ENCODE peak calls at places on chromosomes 4 and X, in six cellular contexts. One of them, this sample, is unnamed.

GRCh38 chr4:8602686-8603430 is 10.3 kb downstream of the CPZ start:
- DNase-seq in psoas muscle: no peak
- DNase-seq in brain microvascular endothelial cell: no peak
- DNase-seq in GM12865: no peak
- DNase-seq in HCT116: no peak
- DNase-seq in astrocyte: no peak
- DNase-seq in this sample: no peak

GRCh38 chr4:56276547-56276946 is 110.7 kb downstream of the AASDH start:
- DNase-seq in psoas muscle: no peak
- DNase-seq in brain microvascular endothelial cell: peak
- DNase-seq in GM12865: no peak
- DNase-seq in HCT116: no peak
- DNase-seq in astrocyte: no peak
- DNase-seq in this sample: no peak

GRCh38 chr4:38842998-38843397 is 13.6 kb downstream of the TLR6 start:
- DNase-seq in psoas muscle: no peak
- DNase-seq in brain microvascular endothelial cell: no peak
- DNase-seq in GM12865: no peak
- DNase-seq in HCT116: no peak
- DNase-seq in astrocyte: no peak
- DNase-seq in this sample: no peak

GRCh38 chrX:154967603-154968002 is 54.9 kb downstream of the F8 start:
- DNase-seq in psoas muscle: no peak
- DNase-seq in brain microvascular endothelial cell: no peak
- DNase-seq in GM12865: no peak
- DNase-seq in HCT116: peak
- DNase-seq in astrocyte: no peak
- DNase-seq in this sample: no peak

GRCh38 chrX:21702725-21703228 is 44.6 kb upstream of the KLHL34 start:
- DNase-seq in psoas muscle: no peak
- DNase-seq in brain microvascular endothelial cell: no peak
- DNase-seq in GM12865: no peak
- DNase-seq in HCT116: no peak
- DNase-seq in astrocyte: no peak
- DNase-seq in this sample: no peak

GRCh38 chr4:59094505-59094904 is 1984.3 kb upstream of the IGFBP7 start:
- DNase-seq in psoas muscle: no peak
- DNase-seq in brain microvascular endothelial cell: no peak
- DNase-seq in GM12865: no peak
- DNase-seq in HCT116: no peak
- DNase-seq in astrocyte: no peak
- DNase-seq in this sample: no peak

GRCh38 chrX:110108381-110108796 is 105.5 kb downstream of the TMEM164 start:
- DNase-seq in psoas muscle: no peak
- DNase-seq in brain microvascular endothelial cell: peak
- DNase-seq in GM12865: no peak
- DNase-seq in HCT116: no peak
- DNase-seq in astrocyte: no peak
- DNase-seq in this sample: no peak

GRCh38 chrX:126697091-126697490 is 122.4 kb upstream of the PRR32 start:
- DNase-seq in psoas muscle: no peak
- DNase-seq in brain microvascular endothelial cell: no peak
- DNase-seq in GM12865: no peak
- DNase-seq in HCT116: no peak
- DNase-seq in astrocyte: no peak
- DNase-seq in this sample: no peak

GRCh38 chr4:147160908-147161513 is 215.3 kb upstream of the TTC29 start:
- DNase-seq in psoas muscle: no peak
- DNase-seq in brain microvascular endothelial cell: peak
- DNase-seq in GM12865: peak
- DNase-seq in HCT116: peak
- DNase-seq in astrocyte: peak
- DNase-seq in this sample: no peak

GRCh38 chr4:32135642-32136041 is 1415.5 kb downstream of the PCDH7 start:
- DNase-seq in psoas muscle: no peak
- DNase-seq in brain microvascular endothelial cell: no peak
- DNase-seq in GM12865: no peak
- DNase-seq in HCT116: no peak
- DNase-seq in astrocyte: peak
- DNase-seq in this sample: no peak

GRCh38 chrX:1658083-1658463 is 43.2 kb downstream of the ASMT start:
- DNase-seq in psoas muscle: no peak
- DNase-seq in brain microvascular endothelial cell: no peak
- DNase-seq in GM12865: peak
- DNase-seq in HCT116: no peak
- DNase-seq in astrocyte: no peak
- DNase-seq in this sample: no peak

GRCh38 chrX:151393514-151393913 is 3.5 kb upstream of the VMA21 start:
- DNase-seq in psoas muscle: no peak
- DNase-seq in brain microvascular endothelial cell: no peak
- DNase-seq in GM12865: peak
- DNase-seq in HCT116: no peak
- DNase-seq in astrocyte: no peak
- DNase-seq in this sample: no peak

GRCh38 chr4:2436301-2436700 is 17.5 kb downstream of the CFAP99 start:
- DNase-seq in psoas muscle: no peak
- DNase-seq in brain microvascular endothelial cell: no peak
- DNase-seq in GM12865: no peak
- DNase-seq in HCT116: no peak
- DNase-seq in astrocyte: no peak
- DNase-seq in this sample: no peak

GRCh38 chrX:31931225-31931624 is 859.4 kb upstream of the FTHL17 start:
- DNase-seq in psoas muscle: no peak
- DNase-seq in brain microvascular endothelial cell: peak
- DNase-seq in GM12865: no peak
- DNase-seq in HCT116: no peak
- DNase-seq in astrocyte: peak
- DNase-seq in this sample: peak

GRCh38 chrX:28552882-28553829 is 34.1 kb upstream of the IL1RAPL1 start:
- DNase-seq in psoas muscle: no peak
- DNase-seq in brain microvascular endothelial cell: no peak
- DNase-seq in GM12865: no peak
- DNase-seq in HCT116: no peak
- DNase-seq in astrocyte: no peak
- DNase-seq in this sample: no peak

GRCh38 chrX:69024931-69025330 is 140.3 kb downstream of the PJA1 start:
- DNase-seq in psoas muscle: peak
- DNase-seq in brain microvascular endothelial cell: peak
- DNase-seq in GM12865: no peak
- DNase-seq in HCT116: no peak
- DNase-seq in astrocyte: peak
- DNase-seq in this sample: no peak

GRCh38 chr4:163493643-163494359 is 689 bp upstream of the TMA16 start:
- DNase-seq in psoas muscle: peak
- DNase-seq in brain microvascular endothelial cell: no peak
- DNase-seq in GM12865: peak
- DNase-seq in HCT116: no peak
- DNase-seq in astrocyte: no peak
- DNase-seq in this sample: no peak

GRCh38 chr4:90904018-90904417 is 776.8 kb downstream of the CCSER1 start:
- DNase-seq in psoas muscle: no peak
- DNase-seq in brain microvascular endothelial cell: no peak
- DNase-seq in GM12865: no peak
- DNase-seq in HCT116: no peak
- DNase-seq in astrocyte: no peak
- DNase-seq in this sample: peak

GRCh38 chr4:88573995-88574394 is 18.3 kb upstream of the HERC3 start:
- DNase-seq in psoas muscle: no peak
- DNase-seq in brain microvascular endothelial cell: peak
- DNase-seq in GM12865: no peak
- DNase-seq in HCT116: peak
- DNase-seq in astrocyte: peak
- DNase-seq in this sample: no peak

GRCh38 chr4:172962564-172963353 is 205.9 kb upstream of the GALNT7 start:
- DNase-seq in psoas muscle: no peak
- DNase-seq in brain microvascular endothelial cell: no peak
- DNase-seq in GM12865: no peak
- DNase-seq in HCT116: no peak
- DNase-seq in astrocyte: peak
- DNase-seq in this sample: no peak

GRCh38 chr4:17758459-17758858 is 23.0 kb downstream of the FAM184B start:
- DNase-seq in psoas muscle: no peak
- DNase-seq in brain microvascular endothelial cell: no peak
- DNase-seq in GM12865: no peak
- DNase-seq in HCT116: no peak
- DNase-seq in astrocyte: no peak
- DNase-seq in this sample: no peak

GRCh38 chr4:95761441-95761840 is 78.5 kb upstream of the PDHA2 start:
- DNase-seq in psoas muscle: no peak
- DNase-seq in brain microvascular endothelial cell: peak
- DNase-seq in GM12865: no peak
- DNase-seq in HCT116: peak
- DNase-seq in astrocyte: peak
- DNase-seq in this sample: no peak

GRCh38 chr4:140236649-140237160 is 82.7 kb upstream of the MAML3 start:
- DNase-seq in psoas muscle: no peak
- DNase-seq in brain microvascular endothelial cell: no peak
- DNase-seq in GM12865: no peak
- DNase-seq in HCT116: no peak
- DNase-seq in astrocyte: no peak
- DNase-seq in this sample: no peak

GRCh38 chr4:6715704-6716017 is 313 bp upstream of the BLOC1S4 start:
- DNase-seq in psoas muscle: no peak
- DNase-seq in brain microvascular endothelial cell: no peak
- DNase-seq in GM12865: no peak
- DNase-seq in HCT116: no peak
- DNase-seq in astrocyte: no peak
- DNase-seq in this sample: no peak
- H3K4me3 ChIP-seq in psoas muscle: peak
- H3K4me3 ChIP-seq in brain microvascular endothelial cell: peak
- H3K4me3 ChIP-seq in GM12865: peak
- H3K4me3 ChIP-seq in HCT116: peak
- H3K4me3 ChIP-seq in astrocyte: peak
- H3K4me3 ChIP-seq in this sample: peak

GRCh38 chr4:170089743-170090666 is at the start of gene AADAT:
- DNase-seq in psoas muscle: peak
- DNase-seq in brain microvascular endothelial cell: peak
- DNase-seq in GM12865: peak
- DNase-seq in HCT116: peak
- DNase-seq in astrocyte: peak
- DNase-seq in this sample: no peak

GRCh38 chr4:170088686-170089085 is 1.1 kb downstream of the AADAT start:
- DNase-seq in psoas muscle: no peak
- DNase-seq in brain microvascular endothelial cell: no peak
- DNase-seq in GM12865: no peak
- DNase-seq in HCT116: no peak
- DNase-seq in astrocyte: no peak
- DNase-seq in this sample: no peak

GRCh38 chr4:170090667-170091052 is 904 bp upstream of the AADAT start:
- DNase-seq in psoas muscle: no peak
- DNase-seq in brain microvascular endothelial cell: no peak
- DNase-seq in GM12865: no peak
- DNase-seq in HCT116: no peak
- DNase-seq in astrocyte: peak
- DNase-seq in this sample: no peak

GRCh38 chr4:170091069-170091696 is 1.4 kb upstream of the AADAT start:
- DNase-seq in psoas muscle: no peak
- DNase-seq in brain microvascular endothelial cell: no peak
- DNase-seq in GM12865: no peak
- DNase-seq in HCT116: no peak
- DNase-seq in astrocyte: no peak
- DNase-seq in this sample: no peak

GRCh38 chr4:170089274-170089742 is 448 bp downstream of the AADAT start:
- DNase-seq in psoas muscle: no peak
- DNase-seq in brain microvascular endothelial cell: peak
- DNase-seq in GM12865: no peak
- DNase-seq in HCT116: no peak
- DNase-seq in astrocyte: peak
- DNase-seq in this sample: no peak
- TF ChIP-seq CTCF in psoas muscle: no peak
- TF ChIP-seq CTCF in brain microvascular endothelial cell: peak
- TF ChIP-seq CTCF in GM12865: no peak
- TF ChIP-seq CTCF in HCT116: no peak
- TF ChIP-seq CTCF in astrocyte: no peak
- TF ChIP-seq CTCF in this sample: no peak

GRCh38 chr4:155885666-155886065 is 17.8 kb upstream of the TDO2 start:
- DNase-seq in psoas muscle: no peak
- DNase-seq in brain microvascular endothelial cell: no peak
- DNase-seq in GM12865: no peak
- DNase-seq in HCT116: no peak
- DNase-seq in astrocyte: peak
- DNase-seq in this sample: no peak

GRCh38 chr4:155888171-155888570 is 15.3 kb upstream of the TDO2 start:
- DNase-seq in psoas muscle: no peak
- DNase-seq in brain microvascular endothelial cell: no peak
- DNase-seq in GM12865: no peak
- DNase-seq in HCT116: no peak
- DNase-seq in astrocyte: no peak
- DNase-seq in this sample: no peak

GRCh38 chr4:155891058-155891457 is 12.4 kb upstream of the TDO2 start:
- DNase-seq in psoas muscle: no peak
- DNase-seq in brain microvascular endothelial cell: peak
- DNase-seq in GM12865: no peak
- DNase-seq in HCT116: no peak
- DNase-seq in astrocyte: peak
- DNase-seq in this sample: no peak

GRCh38 chr4:155889946-155890345 is 13.6 kb upstream of the TDO2 start:
- DNase-seq in psoas muscle: no peak
- DNase-seq in brain microvascular endothelial cell: no peak
- DNase-seq in GM12865: no peak
- DNase-seq in HCT116: no peak
- DNase-seq in astrocyte: no peak
- DNase-seq in this sample: no peak

DNA sequence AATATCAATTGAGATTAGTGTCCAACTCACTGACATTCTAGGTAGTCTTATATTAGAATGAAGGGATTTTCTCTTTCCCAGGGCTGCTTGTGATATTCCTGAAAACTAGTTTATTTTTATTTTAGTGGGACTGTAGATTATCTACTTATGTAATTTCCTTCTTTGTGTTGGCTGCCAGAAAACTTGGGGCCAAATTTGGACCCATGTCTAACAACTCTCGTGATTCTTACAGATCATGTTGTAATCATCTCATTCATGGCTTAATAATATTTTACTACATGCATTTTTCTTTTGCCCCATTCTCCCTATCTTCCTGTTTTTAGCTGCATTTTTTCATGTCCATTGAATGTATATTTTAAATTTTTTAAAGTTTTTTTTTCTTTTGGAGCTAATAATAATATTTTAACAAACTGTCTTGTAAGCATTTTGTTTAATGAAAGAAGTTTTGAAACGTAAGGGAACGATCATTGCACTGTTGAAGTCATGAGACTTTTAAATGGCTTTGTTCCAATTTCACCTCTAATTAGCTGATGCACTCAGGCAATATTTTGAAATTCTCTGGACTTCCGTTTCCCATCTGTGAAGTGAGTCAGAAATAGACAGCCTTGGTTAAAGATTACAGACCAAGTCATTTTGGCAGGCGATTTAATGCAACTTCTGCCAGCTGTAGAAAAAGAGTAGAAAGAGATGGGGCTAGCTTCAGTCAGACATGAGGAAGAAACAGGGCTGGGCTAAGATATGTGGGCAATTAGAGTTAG is 14.3 kb upstream of the TDO2 start:
- DNase-seq in psoas muscle: no peak
- DNase-seq in brain microvascular endothelial cell: peak
- DNase-seq in GM12865: peak
- DNase-seq in HCT116: no peak
- DNase-seq in astrocyte: peak
- DNase-seq in this sample: peak
- H3K4me3 ChIP-seq in psoas muscle: no peak
- H3K4me3 ChIP-seq in brain microvascular endothelial cell: no peak
- H3K4me3 ChIP-seq in GM12865: no peak
- H3K4me3 ChIP-seq in HCT116: no peak
- H3K4me3 ChIP-seq in astrocyte: no peak
- H3K4me3 ChIP-seq in this sample: no peak

GRCh38 chr4:184097240-184097619 is 120.4 kb downstream of the ENPP6 start:
- DNase-seq in psoas muscle: peak
- DNase-seq in brain microvascular endothelial cell: no peak
- DNase-seq in GM12865: peak
- DNase-seq in HCT116: no peak
- DNase-seq in astrocyte: no peak
- DNase-seq in this sample: no peak
- TF ChIP-seq CTCF in psoas muscle: peak
- TF ChIP-seq CTCF in brain microvascular endothelial cell: peak
- TF ChIP-seq CTCF in GM12865: peak
- TF ChIP-seq CTCF in HCT116: peak
- TF ChIP-seq CTCF in astrocyte: no peak
- TF ChIP-seq CTCF in this sample: no peak

This sample was measured in epithelial cell of proximal tubule.